ENCODE peak calls at places on chromosome 6, in ten cellular contexts. U, V, Q, E, F, C, G, P, W and M are unnamed samples.

GRCh38 chr6:13873288-13874190 is 51.2 kb upstream of the RNF182 start:
- DNase-seq in E (peak; percentile 93), F (peak; percentile 82), Q (peak; percentile 79), W (peak; percentile 80), P (peak; percentile 51), U (peak; percentile 51), V (peak; percentile 90), C (no peak), G (peak; percentile 83), M (no peak)

GRCh38 chr6:108484016-108484415 is 76.7 kb upstream of the FOXO3 start:
- DNase-seq in G (no peak), U (no peak), C (no peak), E (no peak), F (no peak), W (no peak), V (no peak), P (no peak), Q (no peak), M (no peak)

GRCh38 chr6:110543106-110543505 is 66.7 kb upstream of the SLC22A16 start:
- DNase-seq in F (no peak), U (no peak), P (no peak), G (no peak), C (no peak), Q (no peak), W (no peak), V (no peak), E (no peak), M (no peak)

GRCh38 chr6:139402935-139403386 is 28.5 kb upstream of the CITED2 start:
- DNase-seq in Q (no peak), E (no peak), W (no peak), V (no peak), F (no peak), P (no peak), G (no peak), U (no peak), C (peak; percentile 93), M (no peak)

GRCh38 chr6:110307368-110307767 is 50.8 kb downstream of the METTL24 start:
- DNase-seq in Q (no peak), F (no peak), C (no peak), E (no peak), G (no peak), V (no peak), U (no peak), P (peak; percentile 38), W (no peak), M (no peak)

GRCh38 chr6:140579918-140580317 is 1205.5 kb upstream of the CITED2 start:
- DNase-seq in P (no peak), C (no peak), E (no peak), Q (no peak), W (no peak), V (no peak), U (no peak), G (no peak), F (no peak), M (no peak)

GRCh38 chr6:137224890-137225198 is 5.7 kb upstream of the IFNGR1 start:
- DNase-seq in W (no peak), G (no peak), F (no peak), P (peak; percentile 93), U (no peak), Q (no peak), C (no peak), E (peak; percentile 63), V (no peak), M (no peak)

GRCh38 chr6:66558189-66558588 is 851.2 kb upstream of the EYS start:
- DNase-seq in U (no peak), P (peak; percentile 44), G (no peak), F (no peak), E (no peak), W (peak; percentile 1), C (no peak), Q (no peak), V (no peak), M (no peak)

GRCh38 chr6:56551409-56552120 is 91.1 kb downstream of the DST start:
- DNase-seq in W (no peak), P (no peak), U (no peak), F (no peak), E (no peak), Q (no peak), C (no peak), G (no peak), V (no peak), M (no peak)
- TF ChIP-seq POLR2A in W (no peak), P (no peak), U (no peak), F (no peak), E (no peak), Q (no peak), C (no peak), G (no peak), V (no peak), M (no peak)

DNA sequence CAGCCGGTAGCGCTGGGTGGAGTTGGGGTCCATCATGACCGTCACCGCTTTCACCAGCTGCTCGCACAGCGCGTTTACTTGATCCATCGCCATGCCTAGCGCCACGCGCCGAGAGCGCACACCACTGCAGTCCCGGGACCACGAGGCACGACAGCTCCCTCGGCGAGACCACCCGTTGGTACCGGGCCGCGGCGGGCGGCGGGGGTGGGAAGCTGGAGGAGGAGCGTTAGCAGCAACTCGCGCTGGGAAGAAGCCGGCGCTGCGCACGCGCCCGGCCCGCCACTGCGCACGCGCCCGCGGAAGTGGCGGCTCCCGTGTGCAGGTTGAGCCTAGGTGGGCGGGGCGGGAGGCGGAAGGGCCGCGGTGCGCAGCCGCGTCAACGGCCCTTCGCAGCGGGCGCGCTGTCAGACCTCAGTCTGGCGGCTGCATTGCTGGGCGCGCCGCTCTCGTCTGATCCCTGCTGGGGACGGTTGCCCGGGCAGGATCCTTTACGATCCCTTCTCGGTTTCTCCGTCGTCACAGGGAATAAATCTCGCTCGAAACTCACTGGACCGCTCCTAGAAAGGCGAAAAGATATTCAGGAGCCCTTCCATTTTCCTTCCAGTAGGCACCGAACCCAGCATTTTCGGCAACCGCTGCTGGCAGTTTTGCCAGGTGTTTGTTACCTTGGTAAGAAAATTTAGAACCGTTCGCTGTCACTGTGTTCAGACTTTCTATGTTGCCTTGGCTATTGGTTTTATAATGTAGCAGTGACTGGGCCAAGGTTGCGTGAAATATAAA is at the start of the genes POLH and XPO5:
- DNase-seq in P (peak; percentile 96), V (peak; percentile 99), C (peak; percentile 88), W (peak; percentile 100), U (peak; percentile 81), F (peak; percentile 94), Q (peak; percentile 91), G (peak; percentile 95), E (peak; percentile 98), M (peak; percentile 43)
- TF ChIP-seq POLR2A in P (peak; percentile 88), V (peak; percentile 96), C (peak; percentile 98), W (peak; percentile 100), U (peak; percentile 99), F (peak; percentile 98), Q (no peak), G (peak; percentile 99), E (peak; percentile 89), M (no peak)

GRCh38 chr6:81754906-81755305 is 2.4 kb upstream of the TENT5A start:
- DNase-seq in W (no peak), C (no peak), U (no peak), G (no peak), P (no peak), V (no peak), F (no peak), E (no peak), Q (no peak), M (no peak)

GRCh38 chr6:81753709-81754678 is 1.5 kb upstream of the TENT5A start:
- DNase-seq in U (peak; percentile 34), V (peak; percentile 75), F (peak; percentile 89), G (peak; percentile 20), P (peak; percentile 93), Q (peak; percentile 94), C (peak; percentile 59), W (peak; percentile 11), E (peak; percentile 98), M (peak; percentile 19)

GRCh38 chr6:81752084-81752968 is at the start of gene TENT5A:
- DNase-seq in P (peak; percentile 97), U (peak; percentile 75), W (peak; percentile 68), G (peak; percentile 60), E (peak; percentile 97), C (peak; percentile 88), F (peak; percentile 97), V (peak; percentile 81), Q (peak; percentile 97), M (peak; percentile 42)

GRCh38 chr6:81751388-81752083 is 945 bp downstream of the TENT5A start:
- DNase-seq in Q (peak; percentile 87), W (peak; percentile 15), V (no peak), U (peak; percentile 13), G (no peak), E (peak; percentile 94), P (peak; percentile 82), C (peak; percentile 38), F (peak; percentile 80), M (peak; percentile 12)

GRCh38 chr6:81752969-81753708 is 658 bp upstream of the TENT5A start:
- DNase-seq in Q (peak; percentile 94), W (peak; percentile 82), C (peak; percentile 89), F (peak; percentile 97), U (peak; percentile 69), P (peak; percentile 95), G (peak; percentile 26), E (peak; percentile 97), V (peak; percentile 87), M (peak; percentile 30)
- TF ChIP-seq POLR2A in Q (no peak), W (peak; percentile 65), C (peak; percentile 86), F (peak; percentile 96), U (peak; percentile 26), P (peak; percentile 88), G (no peak), E (peak; percentile 77), V (peak; percentile 40), M (peak; percentile 82)

GRCh38 chr6:149087898-149088297 is 229.6 kb upstream of the TAB2 start:
- DNase-seq in E (no peak), P (no peak), V (no peak), G (no peak), Q (no peak), U (no peak), C (no peak), F (no peak), W (no peak), M (no peak)

GRCh38 chr6:149084026-149084425 is 233.5 kb upstream of the TAB2 start:
- DNase-seq in V (no peak), E (no peak), Q (no peak), P (no peak), G (no peak), W (no peak), C (no peak), U (no peak), F (no peak), M (no peak)

GRCh38 chr6:149088361-149088760 is 229.2 kb upstream of the TAB2 start:
- DNase-seq in U (no peak), E (no peak), P (no peak), V (no peak), G (no peak), C (no peak), Q (no peak), W (no peak), F (no peak), M (no peak)

GRCh38 chr6:149084761-149085574 is 232.5 kb upstream of the TAB2 start:
- DNase-seq in G (no peak), U (no peak), V (no peak), P (no peak), W (no peak), C (no peak), F (no peak), E (no peak), Q (no peak), M (no peak)

DNA sequence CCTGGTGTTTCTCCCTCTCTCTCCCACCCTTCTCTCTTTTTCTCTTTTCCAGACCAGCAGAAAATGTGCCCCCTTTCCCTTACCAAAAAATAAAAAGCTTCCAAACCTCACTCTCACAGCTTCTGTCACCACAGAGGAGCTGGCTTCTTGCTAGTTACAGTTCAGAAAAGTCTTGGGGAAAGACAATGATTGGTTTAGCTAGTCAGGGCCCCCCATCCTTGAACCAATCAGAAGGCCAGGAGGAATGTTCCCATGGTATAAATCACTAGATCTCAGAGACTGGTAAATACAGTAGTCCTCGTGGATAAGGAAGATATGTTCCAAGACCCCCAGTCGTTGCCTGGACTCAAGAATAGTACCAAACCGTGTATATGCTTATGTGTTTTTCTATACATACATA is 231.1 kb upstream of the TAB2 start:
- DNase-seq in Q (no peak), P (no peak), G (no peak), F (no peak), E (no peak), U (no peak), C (no peak), W (no peak), V (no peak), M (no peak)
- TF ChIP-seq POLR2A in Q (no peak), P (no peak), G (no peak), F (no peak), E (no peak), U (no peak), C (no peak), W (no peak), V (no peak), M (no peak)